ENCODE peak calls at places on chromosome 4, in four cellular contexts. One of them, this sample, is unnamed.

GRCh38 chr4:105633241-105633640 is 75.2 kb downstream of the INTS12 start:
- DNase-seq in tibial nerve: no peak
- DNase-seq in sigmoid colon: no peak
- DNase-seq in suprapubic skin: no peak
- DNase-seq in this sample: no peak

GRCh38 chr4:38068107-38068506 is 107.9 kb downstream of the PTTG2 start:
- DNase-seq in suprapubic skin: no peak
- DNase-seq in tibial nerve: no peak
- DNase-seq in sigmoid colon: no peak
- DNase-seq in this sample: no peak

GRCh38 chr4:159178147-159178541 is 75.3 kb downstream of the RAPGEF2 start:
- DNase-seq in tibial nerve: no peak
- DNase-seq in suprapubic skin: no peak
- DNase-seq in sigmoid colon: no peak
- DNase-seq in this sample: no peak

GRCh38 chr4:67674098-67674497 is 26.9 kb downstream of the UBA6 start:
- DNase-seq in suprapubic skin: no peak
- DNase-seq in sigmoid colon: no peak
- DNase-seq in tibial nerve: no peak
- DNase-seq in this sample: no peak

GRCh38 chr4:10887600-10887999 is 203.0 kb upstream of the CLNK start:
- DNase-seq in tibial nerve: no peak
- DNase-seq in sigmoid colon: no peak
- DNase-seq in suprapubic skin: no peak
- DNase-seq in this sample: no peak

GRCh38 chr4:8747896-8748575 is 123.6 kb downstream of the HMX1 start:
- DNase-seq in tibial nerve: peak; percentile 1
- DNase-seq in suprapubic skin: peak; percentile 68
- DNase-seq in sigmoid colon: peak; percentile 50
- DNase-seq in this sample: no peak

GRCh38 chr4:121842862-121843261 is 19.2 kb upstream of the CCNA2 start:
- DNase-seq in tibial nerve: no peak
- DNase-seq in sigmoid colon: no peak
- DNase-seq in suprapubic skin: no peak
- DNase-seq in this sample: no peak

GRCh38 chr4:68368566-68369473 is 18.9 kb upstream of the YTHDC1 start:
- DNase-seq in sigmoid colon: no peak
- DNase-seq in suprapubic skin: no peak
- DNase-seq in tibial nerve: no peak
- DNase-seq in this sample: no peak

GRCh38 chr4:3721627-3722026 is 44.6 kb upstream of the ADRA2C start:
- DNase-seq in suprapubic skin: no peak
- DNase-seq in sigmoid colon: no peak
- DNase-seq in tibial nerve: no peak
- DNase-seq in this sample: no peak

GRCh38 chr4:66604192-66604591 is 933.9 kb upstream of the EPHA5 start:
- DNase-seq in sigmoid colon: no peak
- DNase-seq in suprapubic skin: no peak
- DNase-seq in tibial nerve: no peak
- DNase-seq in this sample: no peak

GRCh38 chr4:94634266-94634665 is 123.5 kb upstream of the BMPR1B start:
- DNase-seq in suprapubic skin: no peak
- DNase-seq in tibial nerve: no peak
- DNase-seq in sigmoid colon: no peak
- DNase-seq in this sample: no peak

GRCh38 chr4:147776600-147777175 is 44.8 kb downstream of the ARHGAP10 start:
- DNase-seq in tibial nerve: no peak
- DNase-seq in suprapubic skin: no peak
- DNase-seq in sigmoid colon: no peak
- DNase-seq in this sample: no peak

GRCh38 chr4:185865901-185866328 is 53.9 kb upstream of the SORBS2 start:
- DNase-seq in sigmoid colon: no peak
- DNase-seq in suprapubic skin: no peak
- DNase-seq in tibial nerve: no peak
- DNase-seq in this sample: no peak

GRCh38 chr4:2271279-2272025 is 9.5 kb upstream of the MXD4 start:
- DNase-seq in sigmoid colon: no peak
- DNase-seq in tibial nerve: no peak
- DNase-seq in suprapubic skin: no peak
- DNase-seq in this sample: peak; percentile 80

GRCh38 chr4:8044699-8045098 is 105.0 kb upstream of the AFAP1 start:
- DNase-seq in tibial nerve: no peak
- DNase-seq in suprapubic skin: no peak
- DNase-seq in sigmoid colon: no peak
- DNase-seq in this sample: no peak

GRCh38 chr4:86978709-86979108 is 43.9 kb downstream of the AFF1 start:
- DNase-seq in sigmoid colon: no peak
- DNase-seq in suprapubic skin: no peak
- DNase-seq in tibial nerve: no peak
- DNase-seq in this sample: no peak

GRCh38 chr4:89839558-89839957 is 2.6 kb upstream of the SNCA start:
- DNase-seq in suprapubic skin: no peak
- DNase-seq in tibial nerve: no peak
- DNase-seq in sigmoid colon: no peak
- DNase-seq in this sample: no peak

GRCh38 chr4:54384563-54384962 is 155.5 kb downstream of the PDGFRA start:
- DNase-seq in suprapubic skin: no peak
- DNase-seq in tibial nerve: no peak
- DNase-seq in sigmoid colon: no peak
- DNase-seq in this sample: no peak

GRCh38 chr4:152310223-152310622 is 225.7 kb downstream of the FBXW7 start:
- DNase-seq in suprapubic skin: no peak
- DNase-seq in tibial nerve: no peak
- DNase-seq in sigmoid colon: no peak
- DNase-seq in this sample: no peak

GRCh38 chr4:85681194-85681803 is 206.3 kb downstream of the ARHGAP24 start:
- DNase-seq in suprapubic skin: no peak
- DNase-seq in sigmoid colon: peak; percentile 74
- DNase-seq in tibial nerve: no peak
- DNase-seq in this sample: no peak

GRCh38 chr4:85370400-85371032 is 104.4 kb upstream of the ARHGAP24 start:
- DNase-seq in sigmoid colon: no peak
- DNase-seq in tibial nerve: no peak
- DNase-seq in suprapubic skin: no peak
- DNase-seq in this sample: no peak

GRCh38 chr4:12897954-12898353 is 586.2 kb downstream of the RAB28 start:
- DNase-seq in tibial nerve: no peak
- DNase-seq in sigmoid colon: no peak
- DNase-seq in suprapubic skin: no peak
- DNase-seq in this sample: no peak

GRCh38 chr4:80062527-80062926 is 10.5 kb downstream of the ANTXR2 start:
- DNase-seq in suprapubic skin: no peak
- DNase-seq in tibial nerve: no peak
- DNase-seq in sigmoid colon: no peak
- DNase-seq in this sample: no peak

GRCh38 chr4:73718375-73719373 is 21.7 kb upstream of the CXCL8 start:
- DNase-seq in suprapubic skin: no peak
- DNase-seq in sigmoid colon: no peak
- DNase-seq in tibial nerve: no peak
- DNase-seq in this sample: no peak

GRCh38 chr4:41207330-41207831 is 7.0 kb downstream of the APBB2 start:
- DNase-seq in sigmoid colon: no peak
- DNase-seq in tibial nerve: no peak
- DNase-seq in suprapubic skin: no peak
- DNase-seq in this sample: no peak

GRCh38 chr4:41203841-41204240 is 10.5 kb downstream of the APBB2 start:
- DNase-seq in tibial nerve: no peak
- DNase-seq in sigmoid colon: no peak
- DNase-seq in suprapubic skin: no peak
- DNase-seq in this sample: no peak

GRCh38 chr4:41204400-41204978 is 9.9 kb downstream of the APBB2 start:
- DNase-seq in suprapubic skin: no peak
- DNase-seq in tibial nerve: no peak
- DNase-seq in sigmoid colon: no peak
- DNase-seq in this sample: peak; percentile 43

GRCh38 chr4:41205130-41205529 is 9.2 kb downstream of the APBB2 start:
- DNase-seq in sigmoid colon: no peak
- DNase-seq in tibial nerve: no peak
- DNase-seq in suprapubic skin: no peak
- DNase-seq in this sample: no peak

DNA sequence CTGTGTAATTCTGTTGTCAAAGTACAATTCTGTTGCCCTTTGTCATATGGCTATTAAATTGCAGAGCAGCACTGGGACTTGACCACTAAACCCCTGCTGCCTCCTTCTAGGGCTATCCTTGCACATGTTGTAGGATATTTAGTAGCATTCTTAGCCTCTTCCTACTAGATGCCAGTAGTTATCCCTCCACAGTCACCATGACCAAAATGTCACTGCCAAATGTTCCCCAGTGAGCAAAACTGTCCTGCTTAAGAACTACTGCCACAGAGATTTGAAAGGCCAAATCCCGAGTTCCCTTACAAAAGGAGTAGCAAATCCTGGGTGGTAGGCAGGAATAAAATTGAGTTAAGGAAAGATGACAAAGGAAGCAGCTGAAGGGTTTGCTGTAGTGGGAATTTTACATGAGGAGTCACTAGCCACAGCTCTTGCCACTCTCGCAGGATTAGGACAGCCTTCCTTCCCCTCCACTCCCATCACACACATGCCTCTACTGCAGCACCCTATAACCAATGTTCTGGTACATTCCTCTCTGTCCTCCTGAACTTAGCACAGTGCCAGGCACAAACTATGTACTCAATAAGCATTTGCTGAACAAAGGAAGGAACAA is 8.4 kb downstream of the APBB2 start:
- DNase-seq in suprapubic skin: no peak
- DNase-seq in tibial nerve: no peak
- DNase-seq in sigmoid colon: no peak
- DNase-seq in this sample: no peak
- TF ChIP-seq CTCF in suprapubic skin: no peak
- TF ChIP-seq CTCF in tibial nerve: no peak
- TF ChIP-seq CTCF in sigmoid colon: no peak
- TF ChIP-seq CTCF in this sample: no peak

GRCh38 chr4:146633471-146633800 is 5.3 kb upstream of the POU4F2 start:
- DNase-seq in sigmoid colon: no peak
- DNase-seq in tibial nerve: no peak
- DNase-seq in suprapubic skin: no peak
- DNase-seq in this sample: no peak
- H3K4me3 ChIP-seq in sigmoid colon: no peak overlapping the region
- H3K4me3 ChIP-seq in tibial nerve: no peak overlapping the region
- H3K4me3 ChIP-seq in suprapubic skin: no peak overlapping the region
- H3K4me3 ChIP-seq in this sample: no peak overlapping the region

DNA sequence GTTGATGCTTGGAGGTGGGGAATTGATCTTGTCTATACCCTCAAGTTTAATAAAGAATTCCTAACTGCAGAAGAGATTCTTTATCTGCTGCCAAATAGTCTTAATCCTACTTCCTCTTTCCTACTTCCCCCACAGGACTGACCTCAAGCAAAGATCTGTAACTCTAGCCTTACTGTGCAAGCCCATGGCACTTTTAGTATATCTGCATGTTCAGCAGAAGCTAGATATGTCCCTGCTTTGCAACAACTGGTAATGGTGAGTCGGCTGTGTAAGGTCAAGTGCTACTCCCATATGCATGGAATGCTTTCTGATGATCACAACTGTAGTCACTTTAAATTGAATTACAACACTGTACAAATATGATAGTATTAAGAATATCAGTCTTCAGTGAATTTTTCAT is 26.3 kb upstream of the PDS5A start:
- DNase-seq in tibial nerve: no peak
- DNase-seq in suprapubic skin: no peak
- DNase-seq in sigmoid colon: no peak
- DNase-seq in this sample: peak; percentile 29
- TF ChIP-seq EP300 in tibial nerve: no peak
- TF ChIP-seq EP300 in suprapubic skin: no peak
- TF ChIP-seq EP300 in sigmoid colon: no peak
- TF ChIP-seq EP300 in this sample: no peak

GRCh38 chr4:118036336-118036735 is 2.0 kb downstream of the NDST3 start:
- DNase-seq in suprapubic skin: no peak
- DNase-seq in sigmoid colon: no peak
- DNase-seq in tibial nerve: no peak
- DNase-seq in this sample: no peak

GRCh38 chr4:118033148-118034060 is 882 bp upstream of the NDST3 start:
- DNase-seq in suprapubic skin: no peak
- DNase-seq in tibial nerve: no peak
- DNase-seq in sigmoid colon: peak; percentile 69
- DNase-seq in this sample: peak; percentile 32

GRCh38 chr4:118032691-118033090 is 1.6 kb upstream of the NDST3 start:
- DNase-seq in sigmoid colon: no peak
- DNase-seq in suprapubic skin: no peak
- DNase-seq in tibial nerve: no peak
- DNase-seq in this sample: no peak

GRCh38 chr4:118034061-118034785 is at the start of gene NDST3:
- DNase-seq in sigmoid colon: no peak
- DNase-seq in tibial nerve: peak; percentile 26
- DNase-seq in suprapubic skin: no peak
- DNase-seq in this sample: no peak

DNA sequence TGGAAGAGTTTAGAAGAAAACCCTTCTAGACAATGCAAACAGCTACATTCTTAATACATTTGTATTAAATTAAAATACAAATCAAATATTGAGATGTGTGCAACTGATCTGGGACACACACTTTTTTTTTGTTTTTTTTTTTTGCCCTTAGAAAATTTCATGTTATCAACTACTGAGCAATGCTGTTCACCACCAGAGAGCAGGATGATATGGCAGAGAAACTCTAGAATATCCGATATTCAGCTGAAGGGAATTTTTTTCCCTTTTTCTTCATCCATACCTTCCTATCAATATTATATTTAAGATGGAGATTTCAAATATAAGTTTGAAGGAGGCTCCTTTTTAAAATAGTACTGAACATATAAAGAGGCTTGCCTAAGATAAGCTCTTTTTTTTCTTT is 1.0 kb downstream of the NDST3 start:
- DNase-seq in suprapubic skin: no peak
- DNase-seq in tibial nerve: no peak
- DNase-seq in sigmoid colon: no peak
- DNase-seq in this sample: no peak
- TF ChIP-seq CTCF in suprapubic skin: no peak
- TF ChIP-seq CTCF in tibial nerve: no peak
- TF ChIP-seq CTCF in sigmoid colon: no peak
- TF ChIP-seq CTCF in this sample: no peak

GRCh38 chr4:128528793-128529553 is 241.4 kb upstream of the PGRMC2 start:
- DNase-seq in sigmoid colon: no peak
- DNase-seq in suprapubic skin: no peak
- DNase-seq in tibial nerve: no peak
- DNase-seq in this sample: peak; percentile 38
- H3K4me3 ChIP-seq in sigmoid colon: no peak overlapping the region
- H3K4me3 ChIP-seq in suprapubic skin: no peak overlapping the region
- H3K4me3 ChIP-seq in tibial nerve: no peak overlapping the region
- H3K4me3 ChIP-seq in this sample: no peak overlapping the region

GRCh38 chr4:174216935-174217272 is 66.6 kb downstream of the FBXO8 start:
- DNase-seq in sigmoid colon: no peak
- DNase-seq in suprapubic skin: no peak
- DNase-seq in tibial nerve: no peak
- DNase-seq in this sample: no peak

GRCh38 chr4:174215055-174215454 is 68.4 kb downstream of the FBXO8 start:
- DNase-seq in suprapubic skin: no peak
- DNase-seq in sigmoid colon: no peak
- DNase-seq in tibial nerve: no peak
- DNase-seq in this sample: no peak

GRCh38 chr4:174217273-174218126 is 66.0 kb downstream of the FBXO8 start:
- DNase-seq in tibial nerve: no peak
- DNase-seq in sigmoid colon: no peak
- DNase-seq in suprapubic skin: no peak
- DNase-seq in this sample: peak; percentile 74

GRCh38 chr4:174215936-174216699 is 67.3 kb downstream of the FBXO8 start:
- DNase-seq in sigmoid colon: no peak
- DNase-seq in tibial nerve: no peak
- DNase-seq in suprapubic skin: no peak
- DNase-seq in this sample: no peak

GRCh38 chr4:174218127-174218790 is 65.2 kb downstream of the FBXO8 start:
- DNase-seq in suprapubic skin: no peak
- DNase-seq in sigmoid colon: no peak
- DNase-seq in tibial nerve: no peak
- DNase-seq in this sample: no peak
- TF ChIP-seq EP300 in suprapubic skin: no peak
- TF ChIP-seq EP300 in sigmoid colon: no peak
- TF ChIP-seq EP300 in tibial nerve: no peak
- TF ChIP-seq EP300 in this sample: no peak